ENCODE peak calls at places on chromosomes 3 and 15, in five cellular contexts. G, E, B, L and X are unnamed samples.

GRCh38 chr15:38714309-38715072 is 149.9 kb upstream of the RASGRP1 start:
- DNase-seq in G (no peak), L (no peak), B (peak), E (no peak), X (peak)

GRCh38 chr3:128416578-128417150 is 50.0 kb downstream of the DNAJB8 start:
- DNase-seq in G (no peak), B (peak), L (peak), E (no peak), X (peak)

GRCh38 chr3:113285741-113286140 is 74.4 kb downstream of the BOC start:
- DNase-seq in L (no peak), B (no peak), G (no peak), E (no peak), X (peak)

GRCh38 chr3:135072431-135072830 is 277.4 kb downstream of the EPHB1 start:
- DNase-seq in B (no peak), E (no peak), L (no peak), G (no peak), X (no peak)

GRCh38 chr3:108183178-108183577 is 39.0 kb downstream of the IFT57 start:
- DNase-seq in L (no peak), E (no peak), B (no peak), G (no peak), X (no peak)

GRCh38 chr15:58795825-58796224 is 24.7 kb downstream of the MINDY2 start:
- DNase-seq in L (no peak), E (no peak), G (no peak), B (no peak), X (no peak)

GRCh38 chr3:6437631-6438030 is 423.3 kb upstream of the GRM7 start:
- DNase-seq in L (no peak), B (no peak), E (no peak), G (no peak), X (no peak)

GRCh38 chr3:153026026-153026425 is 136.0 kb upstream of the RAP2B start:
- DNase-seq in L (peak), G (no peak), B (peak), E (no peak), X (peak)

GRCh38 chr3:128784228-128784627 is 58.2 kb downstream of the RAB7A start:
- DNase-seq in B (no peak), L (peak), G (peak), E (peak), X (peak)

GRCh38 chr15:29668120-29668602 is 154.1 kb downstream of the TJP1 start:
- DNase-seq in B (peak), L (peak), E (no peak), G (no peak), X (peak)

GRCh38 chr3:46378426-46378942 is 7.7 kb downstream of the CCR5 start:
- DNase-seq in G (peak), B (peak), L (peak), E (peak), X (peak)

GRCh38 chr3:43779850-43780249 is 89.1 kb downstream of the ABHD5 start:
- DNase-seq in G (no peak), L (no peak), B (no peak), E (no peak), X (no peak)

GRCh38 chr3:28824316-28824715 is 456.6 kb upstream of the RBMS3 start:
- DNase-seq in B (no peak), G (no peak), E (no peak), L (no peak), X (no peak)

GRCh38 chr3:32399030-32399620 is 7.5 kb downstream of the CMTM7 start:
- DNase-seq in L (peak), G (no peak), E (no peak), B (peak), X (peak)

GRCh38 chr3:134376786-134377431 is 2.7 kb upstream of the AMOTL2 start:
- DNase-seq in E (no peak), B (no peak), L (no peak), G (no peak), X (peak)

GRCh38 chr15:25438601-25439455 is at the start of gene UBE3A:
- DNase-seq in B (peak), G (peak), L (peak), E (peak), X (peak)

GRCh38 chr15:94327356-94327936 is 96.1 kb downstream of the MCTP2 start:
- DNase-seq in L (peak), E (no peak), G (no peak), B (peak), X (peak)

GRCh38 chr3:113166719-113167492 is 44.5 kb upstream of the BOC start:
- DNase-seq in E (peak), L (no peak), G (no peak), B (peak), X (peak)

GRCh38 chr3:40876019-40876418 is 323.3 kb upstream of the CTNNB1 start:
- DNase-seq in G (no peak), L (no peak), B (peak), E (no peak), X (no peak)

GRCh38 chr3:20353286-20353685 is 167.3 kb upstream of the SGO1 start:
- DNase-seq in B (no peak), E (no peak), G (no peak), L (no peak), X (no peak)

GRCh38 chr3:113277414-113277813 is 66.1 kb downstream of the BOC start:
- DNase-seq in L (no peak), G (no peak), E (no peak), B (no peak), X (no peak)

GRCh38 chr15:60634815-60635214 is 155.9 kb upstream of the ICE2 start:
- DNase-seq in L (no peak), G (no peak), E (no peak), B (no peak), X (no peak)

DNA sequence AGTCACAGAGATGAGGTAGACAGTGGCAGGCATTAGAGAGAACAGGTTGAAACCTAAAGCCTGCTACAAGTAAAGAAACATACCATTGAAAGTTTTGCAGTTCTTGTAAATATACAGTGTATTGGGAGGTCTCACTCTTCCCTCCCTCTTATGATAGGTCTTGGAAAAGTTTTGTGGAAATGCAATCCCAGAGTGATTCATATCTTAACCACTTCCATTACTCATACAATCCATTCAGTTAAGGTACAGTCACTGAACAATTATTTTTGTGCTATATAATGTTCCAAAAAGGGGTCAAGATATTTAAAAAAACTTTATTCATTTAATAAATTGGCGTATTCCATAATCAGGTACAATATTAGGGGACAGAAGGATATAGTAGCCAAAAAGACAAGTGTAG is 737.7 kb upstream of the ALCAM start:
- DNase-seq in L (no peak), B (peak), E (no peak), G (no peak), X (peak)
- H3K4me3 ChIP-seq in L (no peak), B (no peak), E (no peak), G (no peak), X (no peak)

GRCh38 chr3:10758304-10759037 is 57.6 kb upstream of the SLC6A11 start:
- DNase-seq in L (peak), E (peak), G (no peak), B (peak), X (peak)
- TF ChIP-seq CTCF in L (peak), E (peak), G (peak), B (peak), X (peak)

GRCh38 chr3:165549037-165549436 is 288.2 kb downstream of the BCHE start:
- DNase-seq in E (no peak), G (no peak), B (no peak), L (no peak), X (peak)
- H3K4me3 ChIP-seq in E (no peak), G (no peak), B (no peak), L (no peak), X (no peak)

DNA sequence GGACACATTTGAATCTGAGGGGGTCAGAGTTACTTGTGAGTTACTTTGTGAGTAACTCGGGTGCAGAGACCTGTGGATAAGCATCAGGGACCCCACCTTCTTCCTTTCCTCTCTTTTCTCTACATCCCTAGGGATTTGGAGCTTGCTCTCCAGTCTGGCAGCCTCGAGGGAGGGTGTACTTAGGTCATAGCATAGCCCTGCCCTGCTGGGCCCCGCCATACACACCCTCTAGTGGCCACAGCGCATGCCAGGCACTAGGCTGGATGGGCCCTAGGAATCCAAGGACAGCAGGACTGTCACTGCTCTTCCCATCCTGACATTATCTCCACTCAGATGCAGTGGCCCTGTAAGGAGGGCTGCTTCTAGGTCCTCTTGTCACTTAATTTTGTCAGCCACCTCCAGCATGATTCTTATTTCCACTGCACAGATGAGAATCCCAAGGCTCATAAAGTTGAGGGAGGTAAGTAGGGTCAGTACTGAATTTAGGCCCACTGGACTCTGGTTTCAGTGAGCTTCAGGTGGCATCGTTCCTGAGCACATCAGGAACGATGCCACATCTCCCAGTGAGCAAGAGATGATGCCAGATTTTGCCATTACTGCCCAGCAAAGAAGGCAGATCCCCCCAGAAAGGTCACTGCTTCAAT is 3.6 kb upstream of the SMAD6 start:
- DNase-seq in G (no peak), L (peak), B (peak), E (peak), X (peak)
- TF ChIP-seq CTCF in G (no peak), L (peak), B (peak), E (peak), X (peak)

GRCh38 chr3:130093741-130094391 is 12.2 kb downstream of the ALG1L2 start:
- DNase-seq in L (no peak), E (no peak), G (peak), B (no peak), X (no peak)
- H3K4me3 ChIP-seq in L (no peak), E (no peak), G (no peak), B (no peak), X (no peak)

DNA sequence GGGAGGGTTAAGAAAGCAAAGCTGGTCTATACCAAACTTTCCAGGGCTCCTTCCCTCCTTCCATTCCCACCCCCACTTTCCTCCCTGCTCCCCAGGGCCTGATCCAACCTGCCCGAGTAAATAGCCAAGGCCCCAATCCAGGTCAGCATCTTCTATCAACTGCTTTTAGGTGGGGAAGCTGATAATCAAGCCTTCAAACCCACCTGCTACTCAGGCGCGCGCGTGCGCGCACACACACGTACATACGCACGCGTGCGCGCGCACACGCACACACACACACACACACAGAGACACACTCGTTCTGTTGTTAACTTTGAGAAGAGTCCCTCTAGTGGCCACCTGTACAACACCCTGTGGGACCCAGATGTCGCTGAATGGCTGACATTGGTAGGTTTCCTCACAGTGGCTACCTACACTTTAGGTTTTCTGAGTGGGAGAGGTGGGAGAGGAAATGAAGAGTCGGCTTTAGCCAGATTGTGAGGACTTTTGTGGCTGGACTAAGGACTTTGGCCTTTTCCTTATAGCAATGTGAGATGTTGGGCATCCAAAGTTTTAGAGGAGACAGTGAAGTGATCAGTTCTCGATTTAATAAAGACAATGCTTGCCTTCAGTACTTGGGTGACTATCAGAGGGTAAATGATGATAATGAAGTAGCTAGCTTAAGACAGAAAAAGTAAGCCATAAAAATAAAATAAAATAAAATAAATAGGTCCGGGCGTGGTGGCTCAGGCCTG is 179.9 kb upstream of the C2CD4B start:
- DNase-seq in E (no peak), G (peak), B (peak), L (peak), X (peak)
- TF ChIP-seq CTCF in E (peak), G (peak), B (peak), L (peak), X (peak)

DNA sequence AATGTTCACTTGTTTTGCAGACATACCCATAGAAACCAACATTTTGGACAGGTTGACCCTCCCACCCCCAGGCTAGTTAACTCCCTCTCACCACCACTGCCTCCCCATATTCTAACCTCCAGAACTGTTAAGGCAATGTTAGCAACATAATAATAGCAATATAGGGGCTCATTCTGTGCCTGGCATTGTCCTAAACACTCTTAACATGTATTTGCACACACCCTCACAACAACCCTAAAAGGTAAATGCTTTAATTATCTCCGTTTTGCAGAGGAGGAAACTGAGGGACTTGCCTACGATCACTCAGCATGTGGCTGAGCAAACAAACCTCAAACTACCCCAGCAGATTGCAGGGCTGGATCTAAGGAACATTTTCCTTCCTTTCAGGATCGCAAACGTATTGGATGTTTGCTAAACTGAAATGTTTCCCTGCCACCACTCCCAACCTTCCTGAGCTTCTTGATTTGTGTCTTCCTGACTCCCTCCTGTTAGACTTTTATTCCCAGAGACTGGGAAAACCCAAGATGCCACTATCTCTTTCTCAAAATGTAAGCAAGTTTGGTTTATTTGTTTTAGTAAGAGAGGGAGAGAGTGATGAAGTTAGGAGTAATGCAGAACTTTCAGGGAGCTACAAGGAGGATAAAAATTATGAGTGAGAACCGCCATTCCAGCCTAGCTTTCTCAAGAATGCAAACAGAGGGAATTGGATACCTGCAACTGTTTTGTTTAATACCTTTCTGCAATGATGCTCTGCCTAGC is 1.3 kb downstream of the SCG5 start:
- DNase-seq in B (no peak), E (no peak), G (no peak), L (no peak), X (no peak)
- H3K4me3 ChIP-seq in B (no peak), E (no peak), G (no peak), L (no peak), X (no peak)

GRCh38 chr3:143769663-143770062 is 78.6 kb downstream of the SLC9A9 start:
- DNase-seq in G (no peak), L (no peak), E (no peak), B (peak), X (peak)

GRCh38 chr3:143757691-143758090 is 90.6 kb downstream of the SLC9A9 start:
- DNase-seq in E (no peak), L (no peak), B (no peak), G (no peak), X (no peak)

GRCh38 chr3:143764840-143765239 is 83.4 kb downstream of the SLC9A9 start:
- DNase-seq in L (no peak), G (no peak), B (no peak), E (no peak), X (no peak)

GRCh38 chr3:143763568-143764162 is 84.6 kb downstream of the SLC9A9 start:
- DNase-seq in G (no peak), E (no peak), B (peak), L (peak), X (peak)
- TF ChIP-seq CTCF in G (peak), E (peak), B (peak), L (peak), X (peak)

GRCh38 chr3:58577269-58577821 is at the start of gene FAM107A:
- DNase-seq in L (peak), G (no peak), E (peak), B (peak), X (peak)
- H3K4me3 ChIP-seq in L (no peak), G (no peak), E (peak), B (no peak), X (no peak)

DNA sequence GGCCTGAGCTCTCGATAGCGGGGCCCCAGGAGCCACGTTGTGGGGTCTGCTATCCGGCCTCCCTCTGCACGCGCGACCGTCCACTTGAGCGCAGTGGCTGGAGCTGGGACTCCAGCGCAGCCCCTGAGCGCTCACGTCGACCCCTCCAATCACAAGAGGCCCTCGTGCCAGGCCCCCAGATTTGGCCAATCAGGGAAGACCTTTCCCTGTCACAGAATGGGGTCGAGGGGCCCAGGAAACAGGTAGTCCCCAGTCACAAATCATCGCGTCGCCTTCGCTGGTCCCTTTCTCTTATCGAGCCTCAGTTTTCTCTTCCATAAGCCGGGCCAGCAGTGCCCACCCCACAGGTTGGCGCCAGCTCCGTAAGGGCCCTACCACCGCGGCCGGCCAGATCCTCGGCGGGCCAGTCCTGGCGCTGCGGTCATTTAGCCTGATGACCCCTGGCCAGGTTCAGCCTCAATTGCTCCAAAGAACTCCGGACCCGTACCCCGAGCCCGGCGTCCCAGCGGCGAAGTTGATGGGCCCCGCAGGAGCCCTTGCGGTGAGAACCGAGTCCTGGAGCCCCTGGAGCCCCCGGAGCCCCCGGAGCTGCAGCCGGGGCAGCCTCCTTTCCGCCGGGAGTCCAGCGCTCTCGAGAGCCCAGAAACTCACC is 435 bp downstream of the ALDH1L1 start:
- DNase-seq in G (no peak), E (peak), L (no peak), B (peak), X (peak)
- TF ChIP-seq CTCF in G (no peak), E (no peak), L (no peak), B (no peak), X (no peak)